ENCODE peak calls at places on chromosomes 4 and X, in four cellular contexts. One of them, this sample, is unnamed.

GRCh38 chrX:49071877-49072711 is 1.7 kb downstream of the PRAF2 start:
- DNase-seq in ELR: peak
- DNase-seq in HT-29: no peak
- DNase-seq in cardiac muscle cell: no peak
- DNase-seq in this sample: no peak

GRCh38 chr4:186285147-186285546 is 19.2 kb downstream of the F11 start:
- DNase-seq in ELR: no peak
- DNase-seq in HT-29: no peak
- DNase-seq in cardiac muscle cell: no peak
- DNase-seq in this sample: no peak

GRCh38 chrX:9873952-9874351 is 87.7 kb downstream of the SHROOM2 start:
- DNase-seq in HT-29: peak
- DNase-seq in ELR: peak
- DNase-seq in cardiac muscle cell: peak
- DNase-seq in this sample: no peak

GRCh38 chr4:111475001-111475400 is 670.3 kb upstream of the FAM241A start:
- DNase-seq in HT-29: peak
- DNase-seq in cardiac muscle cell: peak
- DNase-seq in ELR: peak
- DNase-seq in this sample: no peak

GRCh38 chrX:147537172-147537571 is 374.5 kb upstream of the FMR1 start:
- DNase-seq in HT-29: no peak
- DNase-seq in cardiac muscle cell: no peak
- DNase-seq in ELR: no peak
- DNase-seq in this sample: no peak

GRCh38 chr4:1531683-1532548 is 125.7 kb upstream of the NKX1-1 start:
- DNase-seq in ELR: no peak
- DNase-seq in cardiac muscle cell: no peak
- DNase-seq in HT-29: no peak
- DNase-seq in this sample: no peak

GRCh38 chr4:125433453-125433852 is 118.7 kb downstream of the FAT4 start:
- DNase-seq in HT-29: no peak
- DNase-seq in cardiac muscle cell: no peak
- DNase-seq in ELR: peak
- DNase-seq in this sample: no peak

GRCh38 chrX:103343105-103343504 is 13.1 kb downstream of the TCEAL7 start:
- DNase-seq in ELR: peak
- DNase-seq in cardiac muscle cell: peak
- DNase-seq in HT-29: peak
- DNase-seq in this sample: no peak

GRCh38 chr4:181822005-181822375 is 421.2 kb upstream of the TENM3 start:
- DNase-seq in cardiac muscle cell: peak
- DNase-seq in HT-29: no peak
- DNase-seq in ELR: peak
- DNase-seq in this sample: no peak

GRCh38 chrX:144637731-144638130 is 609.6 kb upstream of the SPANXN1 start:
- DNase-seq in HT-29: no peak
- DNase-seq in cardiac muscle cell: no peak
- DNase-seq in ELR: peak
- DNase-seq in this sample: no peak

GRCh38 chr4:78622253-78622979 is 70.8 kb downstream of the ANXA3 start:
- DNase-seq in ELR: peak
- DNase-seq in HT-29: peak
- DNase-seq in cardiac muscle cell: no peak
- DNase-seq in this sample: no peak

GRCh38 chrX:21490341-21490740 is 116.1 kb downstream of the CNKSR2 start:
- DNase-seq in ELR: no peak
- DNase-seq in cardiac muscle cell: no peak
- DNase-seq in HT-29: no peak
- DNase-seq in this sample: no peak

GRCh38 chrX:68261060-68261672 is 172.1 kb downstream of the OPHN1 start:
- DNase-seq in ELR: peak
- DNase-seq in HT-29: no peak
- DNase-seq in cardiac muscle cell: no peak
- DNase-seq in this sample: no peak

GRCh38 chrX:106608016-106608415 is 3.8 kb upstream of the RADX start:
- DNase-seq in cardiac muscle cell: no peak
- DNase-seq in ELR: no peak
- DNase-seq in HT-29: no peak
- DNase-seq in this sample: no peak

GRCh38 chr4:74018116-74018515 is 19.6 kb upstream of the CXCL5 start:
- DNase-seq in HT-29: no peak
- DNase-seq in cardiac muscle cell: no peak
- DNase-seq in ELR: peak
- DNase-seq in this sample: no peak

GRCh38 chrX:41472231-41472815 is 25.2 kb downstream of the NYX start:
- DNase-seq in HT-29: no peak
- DNase-seq in ELR: no peak
- DNase-seq in cardiac muscle cell: no peak
- DNase-seq in this sample: no peak

GRCh38 chr4:99723555-99724450 is 66.2 kb upstream of the C4orf54 start:
- DNase-seq in HT-29: no peak
- DNase-seq in cardiac muscle cell: no peak
- DNase-seq in ELR: peak
- DNase-seq in this sample: no peak

GRCh38 chr4:152363086-152363485 is 172.8 kb downstream of the FBXW7 start:
- DNase-seq in HT-29: no peak
- DNase-seq in ELR: peak
- DNase-seq in cardiac muscle cell: no peak
- DNase-seq in this sample: no peak

GRCh38 chr4:156111706-156112105 is 158.0 kb upstream of the CTSO start:
- DNase-seq in HT-29: no peak
- DNase-seq in ELR: no peak
- DNase-seq in cardiac muscle cell: no peak
- DNase-seq in this sample: no peak

GRCh38 chr4:101145081-101145480 is 202.2 kb downstream of the PPP3CA start:
- DNase-seq in ELR: no peak
- DNase-seq in HT-29: no peak
- DNase-seq in cardiac muscle cell: no peak
- DNase-seq in this sample: no peak

GRCh38 chrX:103254921-103255455 is at the start of gene TCEAL8:
- DNase-seq in cardiac muscle cell: peak
- DNase-seq in HT-29: peak
- DNase-seq in ELR: peak
- DNase-seq in this sample: peak

GRCh38 chr4:173169428-173170209 is 1.0 kb downstream of the GALNT7 start:
- DNase-seq in cardiac muscle cell: peak
- DNase-seq in HT-29: peak
- DNase-seq in ELR: peak
- DNase-seq in this sample: peak

GRCh38 chrX:617401-617800 is 13.2 kb upstream of the SHOX start:
- DNase-seq in HT-29: no peak
- DNase-seq in cardiac muscle cell: no peak
- DNase-seq in ELR: no peak
- DNase-seq in this sample: no peak

GRCh38 chr4:13905543-13905942 is 278.0 kb upstream of the BOD1L1 start:
- DNase-seq in HT-29: no peak
- DNase-seq in ELR: peak
- DNase-seq in cardiac muscle cell: no peak
- DNase-seq in this sample: no peak

GRCh38 chrX:153921070-153921469 is 5.0 kb downstream of the ARHGAP4 start:
- DNase-seq in cardiac muscle cell: no peak
- DNase-seq in HT-29: no peak
- DNase-seq in ELR: no peak
- DNase-seq in this sample: no peak

GRCh38 chrX:109818921-109819320 is 85.9 kb upstream of the ACSL4 start:
- DNase-seq in HT-29: no peak
- DNase-seq in ELR: no peak
- DNase-seq in cardiac muscle cell: no peak
- DNase-seq in this sample: no peak

GRCh38 chr4:159268607-159269006 is 165.7 kb downstream of the RAPGEF2 start:
- DNase-seq in cardiac muscle cell: no peak
- DNase-seq in ELR: no peak
- DNase-seq in HT-29: no peak
- DNase-seq in this sample: no peak

GRCh38 chrX:1452497-1453389 is at the start of gene ASMTL:
- DNase-seq in HT-29: peak
- DNase-seq in ELR: peak
- DNase-seq in cardiac muscle cell: peak
- DNase-seq in this sample: peak

GRCh38 chr4:69322055-69322454 is 41.8 kb downstream of the UGT2B28 start:
- DNase-seq in ELR: peak
- DNase-seq in HT-29: no peak
- DNase-seq in cardiac muscle cell: no peak
- DNase-seq in this sample: no peak